ENCODE peak calls at places on chromosomes 13 and 19, in eight cellular contexts. C is pancreas, A is mesothelial cell of epicardium, N is iPS-NIHi11, X is substantia nigra, J is progenitor cell of endocrine pancreas, O is astrocyte, L is dorsolateral prefrontal cortex. I is an unnamed sample.

GRCh38 chr13:20351279-20352022 is 119.3 kb upstream of the GJB6 start:
- DNase-seq in X (no peak), C (no peak), L (no peak), O (peak), N (no peak), A (no peak), J (no peak), I (no peak)

GRCh38 chr19:35224681-35225604 is 3.6 kb downstream of the FAM187B start:
- DNase-seq in L (no peak), O (no peak), A (no peak), J (no peak), C (peak), X (no peak), N (peak), I (no peak)

GRCh38 chr19:41546386-41546789 is 29.6 kb upstream of the CEACAM21 start:
- DNase-seq in C (no peak), J (no peak), N (no peak), O (no peak), A (no peak), L (no peak), X (no peak), I (peak)

GRCh38 chr13:113532156-113532806 is 41.8 kb upstream of the DCUN1D2 start:
- DNase-seq in O (no peak), X (peak), C (no peak), J (no peak), L (no peak), N (peak), A (no peak), I (no peak)

GRCh38 chr13:61766667-61767058 is 351.0 kb upstream of the PCDH20 start:
- DNase-seq in X (no peak), L (no peak), A (no peak), N (no peak), O (no peak), J (no peak), C (no peak), I (no peak)

GRCh38 chr13:29522044-29522685 is 73.3 kb downstream of the SLC7A1 start:
- DNase-seq in A (no peak), X (no peak), J (no peak), C (peak), L (no peak), O (peak), N (no peak), I (no peak)

GRCh38 chr19:2693492-2693891 is 9.0 kb downstream of the GNG7 start:
- DNase-seq in J (no peak), N (no peak), A (no peak), C (no peak), O (no peak), L (no peak), X (peak), I (no peak)

GRCh38 chr19:35455616-35456201 is 7.7 kb downstream of the FFAR2 start:
- DNase-seq in A (no peak), L (no peak), J (no peak), X (no peak), N (no peak), O (no peak), C (no peak), I (no peak)

GRCh38 chr19:20039203-20039723 is at the start of gene ZNF682:
- DNase-seq in X (peak), O (peak), A (peak), J (peak), N (peak), C (peak), L (peak), I (peak)

GRCh38 chr19:3275583-3276340 is 51.3 kb downstream of the CELF5 start:
- DNase-seq in N (peak), A (peak), X (no peak), L (peak), C (peak), J (peak), O (peak), I (peak)

GRCh38 chr19:2145831-2146241 is 5.5 kb downstream of the AP3D1 start:
- DNase-seq in X (no peak), A (no peak), J (no peak), C (no peak), N (no peak), O (no peak), L (no peak), I (no peak)

GRCh38 chr13:110250258-110250891 is 56.6 kb downstream of the COL4A1 start:
- DNase-seq in A (no peak), N (no peak), J (no peak), O (peak), C (no peak), X (no peak), L (no peak), I (no peak)

GRCh38 chr19:7348587-7349230 is at the start of gene ARHGEF18:
- DNase-seq in J (no peak), L (no peak), N (no peak), X (no peak), O (no peak), A (no peak), C (peak), I (no peak)

GRCh38 chr13:37869756-37870488 is at the start of gene TRPC4:
- DNase-seq in O (peak), C (peak), A (peak), N (peak), L (peak), X (peak), J (peak), I (peak)

GRCh38 chr19:30873003-30873402 is 476.2 kb downstream of the TSHZ3 start:
- DNase-seq in O (no peak), N (no peak), X (no peak), C (no peak), J (no peak), L (no peak), A (no peak), I (no peak)

GRCh38 chr19:3607398-3608078 is 863 bp upstream of the TBXA2R start:
- DNase-seq in J (no peak), C (peak), N (peak), A (no peak), X (no peak), O (peak), L (no peak), I (no peak)

GRCh38 chr13:109985871-109986270 is 199.5 kb upstream of the IRS2 start:
- DNase-seq in O (no peak), J (no peak), N (no peak), A (no peak), L (no peak), X (no peak), C (no peak), I (no peak)

GRCh38 chr19:51688665-51689571 is 4.2 kb upstream of the SPACA6 start:
- DNase-seq in C (peak), N (peak), X (peak), J (peak), O (peak), A (peak), L (peak), I (peak)

GRCh38 chr19:1568320-1569019 is at the start of gene MEX3D:
- DNase-seq in X (peak), L (peak), A (peak), N (peak), O (peak), C (peak), J (peak), I (peak)

GRCh38 chr19:28727133-28727834 is 485.7 kb downstream of the UQCRFS1 start:
- DNase-seq in N (peak), J (no peak), A (no peak), L (no peak), X (no peak), O (no peak), C (peak), I (no peak)

GRCh38 chr19:54096642-54097106 is 3.9 kb downstream of the OSCAR start:
- DNase-seq in X (no peak), C (no peak), N (peak), L (no peak), J (no peak), A (no peak), O (peak), I (no peak)